ENCODE peak calls at places on chromosome 7, in five cellular contexts. P is AG04450, F is left lung, L is OCI-LY7, J is stomach. O is an unnamed sample.

GRCh38 chr7:5295039-5296014 is 12.6 kb downstream of the SLC29A4 start:
- DNase-seq in P (no peak), F (no peak), L (no peak), J (no peak), O (no peak)

GRCh38 chr7:141696386-141696785 is 5.6 kb downstream of the DENND11 start:
- DNase-seq in P (no peak), F (peak; percentile 38), L (no peak), J (no peak), O (no peak)

GRCh38 chr7:41886906-41887311 is 184.0 kb upstream of the INHBA start:
- DNase-seq in P (peak; percentile 88), F (peak; percentile 70), L (no peak), J (peak; percentile 28), O (no peak)

GRCh38 chr7:73715648-73716317 is 3.7 kb downstream of the STX1A start:
- DNase-seq in P (peak; percentile 82), F (no peak), L (peak; percentile 54), J (peak; percentile 52), O (no peak)

GRCh38 chr7:139680676-139681462 is 96.9 kb downstream of the HIPK2 start:
- DNase-seq in P (peak; percentile 77), F (peak; percentile 79), L (no peak), J (peak; percentile 75), O (no peak)

GRCh38 chr7:134865001-134865845 is 85.8 kb downstream of the CALD1 start:
- DNase-seq in P (no peak), F (no peak), L (no peak), J (no peak), O (no peak)

GRCh38 chr7:22082886-22083710 is 137.4 kb upstream of the CDCA7L start:
- DNase-seq in P (peak; percentile 44), F (peak; percentile 92), L (peak; percentile 79), J (peak; percentile 88), O (peak; percentile 91)

GRCh38 chr7:105006367-105007139 is 7.5 kb upstream of the KMT2E start:
- DNase-seq in P (no peak), F (no peak), L (no peak), J (peak; percentile 61), O (no peak)

GRCh38 chr7:19707240-19707639 is 1.6 kb downstream of the POLR1F start:
- DNase-seq in P (no peak), F (no peak), L (no peak), J (no peak), O (no peak)

GRCh38 chr7:40213856-40214255 is 79.1 kb downstream of the SUGCT start:
- DNase-seq in P (no peak), F (no peak), L (no peak), J (no peak), O (no peak)

GRCh38 chr7:43856996-43857395 is 12.3 kb downstream of the MRPS24 start:
- DNase-seq in P (no peak), F (no peak), L (no peak), J (no peak), O (no peak)

GRCh38 chr7:9026121-9026520 is 592.7 kb downstream of the NXPH1 start:
- DNase-seq in P (no peak), F (no peak), L (no peak), J (no peak), O (no peak)

GRCh38 chr7:2321020-2321419 is 6.8 kb upstream of the SNX8 start:
- DNase-seq in P (no peak), F (no peak), L (no peak), J (no peak), O (no peak)

GRCh38 chr7:33038639-33039038 is 23.9 kb downstream of the NT5C3A start:
- DNase-seq in P (no peak), F (no peak), L (no peak), J (no peak), O (no peak)

GRCh38 chr7:156609010-156609877 is 31.3 kb upstream of the RNF32 start:
- DNase-seq in P (no peak), F (no peak), L (no peak), J (peak; percentile 51), O (no peak)

GRCh38 chr7:379456-380225 is 89.7 kb downstream of the FOXL3 start:
- DNase-seq in P (no peak), F (no peak), L (no peak), J (peak; percentile 25), O (peak; percentile 28)

GRCh38 chr7:33108591-33108930 is 643 bp downstream of the RP9 start:
- DNase-seq in P (no peak), F (no peak), L (peak; percentile 41), J (no peak), O (no peak)

GRCh38 chr7:155355176-155355575 is 57.5 kb downstream of the INSIG1 start:
- DNase-seq in P (no peak), F (peak; percentile 18), L (no peak), J (no peak), O (peak; percentile 31)

GRCh38 chr7:105776068-105776790 is 100.2 kb downstream of the ATXN7L1 start:
- DNase-seq in P (peak; percentile 100), F (peak; percentile 69), L (no peak), J (peak; percentile 35), O (no peak)

GRCh38 chr7:38463277-38464224 is 167.6 kb downstream of the AMPH start:
- DNase-seq in P (peak; percentile 45), F (peak; percentile 40), L (no peak), J (peak; percentile 44), O (no peak)

GRCh38 chr7:131011976-131012375 is 278.0 kb upstream of the KLF14 start:
- DNase-seq in P (peak; percentile 68), F (no peak), L (no peak), J (no peak), O (no peak)

GRCh38 chr7:25968205-25968993 is 183.6 kb upstream of the NFE2L3 start:
- DNase-seq in P (no peak), F (no peak), L (peak; percentile 97), J (peak; percentile 37), O (no peak)

GRCh38 chr7:116515584-116515983 is 9.3 kb upstream of the CAV1 start:
- DNase-seq in P (no peak), F (no peak), L (no peak), J (no peak), O (no peak)

GRCh38 chr7:1704326-1705241 is 34.5 kb downstream of the ELFN1 start:
- DNase-seq in P (no peak), F (peak; percentile 19), L (no peak), J (no peak), O (peak; percentile 39)

GRCh38 chr7:159050703-159051102 is 94.0 kb downstream of the VIPR2 start:
- DNase-seq in P (no peak), F (no peak), L (no peak), J (no peak), O (no peak)

GRCh38 chr7:107563761-107564552 is at the start of the genes COG5 and DUS4L:
- DNase-seq in P (peak; percentile 34), F (peak; percentile 87), L (peak; percentile 86), J (peak; percentile 83), O (peak; percentile 89)

DNA sequence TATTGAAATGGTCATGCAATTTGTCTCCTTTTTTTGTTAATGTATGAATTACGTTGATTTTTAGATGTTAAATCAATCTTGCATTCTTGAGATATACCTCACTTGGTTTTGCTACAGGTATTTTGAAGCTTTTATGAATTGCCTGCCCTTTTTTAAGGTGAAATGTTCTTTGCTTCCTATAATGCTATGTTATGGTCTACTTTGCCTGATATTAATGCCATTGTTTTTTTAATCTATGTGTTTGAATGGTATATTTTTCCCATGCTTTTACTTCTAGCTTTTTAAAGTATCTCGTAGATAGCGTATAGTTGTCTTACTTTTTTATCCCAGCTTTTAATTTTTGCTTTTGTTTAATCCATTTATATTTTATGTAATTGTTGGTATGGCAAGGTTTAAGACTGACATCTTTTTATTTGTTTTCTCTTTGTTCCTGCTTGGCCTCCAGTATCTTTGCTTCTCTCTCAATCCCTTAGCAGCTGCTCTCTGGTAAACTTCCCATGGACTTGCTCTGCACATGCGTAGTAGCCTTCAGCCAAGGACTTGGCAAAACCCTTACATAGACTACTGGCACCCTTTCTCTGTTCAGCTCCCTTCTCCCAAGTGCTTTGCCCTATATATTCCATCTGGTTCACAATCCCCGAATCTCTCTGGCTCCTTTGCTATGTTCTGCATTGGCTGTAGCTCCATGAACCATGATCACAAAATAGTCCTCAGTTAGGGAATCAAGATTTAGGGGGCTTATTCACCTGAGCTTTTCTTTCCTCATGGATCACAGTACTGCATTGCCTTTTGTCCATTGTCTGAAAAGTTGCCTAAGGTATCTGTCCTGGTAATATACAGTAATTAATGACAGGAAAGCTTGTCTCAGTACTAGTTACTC is 8.4 kb downstream of the TRIM24 start:
- DNase-seq in P (peak; percentile 13), F (no peak), L (no peak), J (peak; percentile 48), O (peak; percentile 75)
- H3K9me3 ChIP-seq in P (no peaks in the 10 kb centered on the region), F (no peaks in the 10 kb centered on the region), L (peaks cover 6% of the 10 kb centered on the region), J (no peaks in the 10 kb centered on the region), O (no peaks in the 10 kb centered on the region)

GRCh38 chr7:157713591-157713990 is 376.8 kb downstream of the DNAJB6 start:
- DNase-seq in P (no peak), F (no peak), L (no peak), J (no peak), O (no peak)
- H3K9me3 ChIP-seq in P (peaks cover 84% of the 10 kb centered on the region), F (no peaks in the 10 kb centered on the region), L (no peaks in the 10 kb centered on the region), J (no peaks in the 10 kb centered on the region), O (no peaks in the 10 kb centered on the region)

GRCh38 chr7:56471811-56472210 is 355.6 kb upstream of the NUPR2 start:
- DNase-seq in P (no peak), F (no peak), L (no peak), J (no peak), O (no peak)
- H3K9me3 ChIP-seq in P (peaks cover 75% of the 10 kb centered on the region), F (peaks cover 4% of the 10 kb centered on the region), L (peaks cover 20% of the 10 kb centered on the region), J (peaks cover 99% of the 10 kb centered on the region), O (peaks cover 3% of the 10 kb centered on the region)

DNA sequence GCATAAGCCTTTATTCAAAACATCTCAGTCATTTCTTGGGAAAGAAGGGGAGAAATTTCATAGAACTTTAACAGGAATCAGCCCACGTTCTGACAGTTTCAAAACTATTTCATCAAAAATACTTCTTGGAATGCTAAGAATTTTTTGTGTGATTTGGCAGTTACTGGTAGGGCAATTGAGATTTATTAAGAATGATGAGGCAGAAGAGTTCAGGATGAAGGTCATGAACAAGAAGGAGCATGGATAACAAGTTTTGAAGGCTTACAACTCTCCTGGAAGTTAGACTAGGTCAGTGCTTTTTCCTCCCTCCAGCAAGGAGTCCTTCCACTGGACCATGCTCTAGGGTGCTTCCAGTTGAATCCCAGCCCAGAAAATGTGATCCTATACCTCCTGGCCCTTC is 569.9 kb downstream of the ANKRD7 start:
- DNase-seq in P (no peak), F (no peak), L (no peak), J (no peak), O (no peak)
- H3K9me3 ChIP-seq in P (peaks cover 3% of the 10 kb centered on the region), F (no peaks in the 10 kb centered on the region), L (no peaks in the 10 kb centered on the region), J (no peaks in the 10 kb centered on the region), O (no peaks in the 10 kb centered on the region)